ENCODE peak calls at places on chromosomes 4 and X, in ten cellular contexts. T, K, V, N, W, C, E, X, M and A are unnamed samples.

GRCh38 chr4:138749303-138749702 is 266.3 kb upstream of the NOCT start:
- DNase-seq in T (no peak), K (no peak), V (no peak), N (no peak), W (no peak), C (no peak), E (no peak), X (peak), M (no peak), A (no peak)

GRCh38 chrX:16484338-16484737 is 165.6 kb upstream of the S100G start:
- DNase-seq in T (no peak), K (no peak), V (no peak), N (no peak), W (no peak), C (no peak), E (peak), X (peak), M (peak), A (no peak)

GRCh38 chrX:151488677-151489076 is 74.8 kb upstream of the PASD1 start:
- DNase-seq in T (no peak), K (no peak), V (peak), N (no peak), W (no peak), C (no peak), E (no peak), X (peak), M (peak), A (no peak)

GRCh38 chr4:107736924-107737448 is 17.0 kb upstream of the PAPSS1 start:
- DNase-seq in T (peak), K (no peak), V (peak), N (no peak), W (no peak), C (no peak), E (no peak), X (peak), M (peak), A (no peak)

GRCh38 chrX:111597967-111598366 is 83.0 kb upstream of the ALG13 start:
- DNase-seq in T (no peak), K (no peak), V (no peak), N (no peak), W (no peak), C (no peak), E (no peak), X (no peak), M (no peak), A (no peak)

GRCh38 chr4:139458999-139459398 is 5.1 kb downstream of the RAB33B start:
- DNase-seq in T (no peak), K (no peak), V (no peak), N (no peak), W (no peak), C (no peak), E (no peak), X (peak), M (no peak), A (no peak)

GRCh38 chrX:22060451-22060940 is 28.4 kb downstream of the PHEX start:
- DNase-seq in T (no peak), K (no peak), V (no peak), N (no peak), W (no peak), C (no peak), E (no peak), X (peak), M (peak), A (no peak)

GRCh38 chrX:134801267-134801666 is 143.0 kb upstream of the PLAC1 start:
- DNase-seq in T (no peak), K (no peak), V (no peak), N (no peak), W (no peak), C (no peak), E (no peak), X (no peak), M (peak), A (no peak)

GRCh38 chr4:94676910-94677309 is 80.8 kb upstream of the BMPR1B start:
- DNase-seq in T (no peak), K (no peak), V (no peak), N (no peak), W (no peak), C (no peak), E (no peak), X (no peak), M (no peak), A (no peak)

GRCh38 chrX:2351321-2351720 is 149.5 kb downstream of the DHRSX start:
- DNase-seq in T (no peak), K (no peak), V (no peak), N (no peak), W (no peak), C (no peak), E (no peak), X (peak), M (no peak), A (no peak)

GRCh38 chr4:62398318-62398717 is 1198.2 kb downstream of the ADGRL3 start:
- DNase-seq in T (no peak), K (no peak), V (no peak), N (no peak), W (no peak), C (no peak), E (no peak), X (no peak), M (no peak), A (no peak)

GRCh38 chr4:73897380-73898136 is 28.4 kb downstream of the CXCL1 start:
- DNase-seq in T (no peak), K (no peak), V (no peak), N (no peak), W (no peak), C (no peak), E (no peak), X (no peak), M (no peak), A (no peak)

DNA sequence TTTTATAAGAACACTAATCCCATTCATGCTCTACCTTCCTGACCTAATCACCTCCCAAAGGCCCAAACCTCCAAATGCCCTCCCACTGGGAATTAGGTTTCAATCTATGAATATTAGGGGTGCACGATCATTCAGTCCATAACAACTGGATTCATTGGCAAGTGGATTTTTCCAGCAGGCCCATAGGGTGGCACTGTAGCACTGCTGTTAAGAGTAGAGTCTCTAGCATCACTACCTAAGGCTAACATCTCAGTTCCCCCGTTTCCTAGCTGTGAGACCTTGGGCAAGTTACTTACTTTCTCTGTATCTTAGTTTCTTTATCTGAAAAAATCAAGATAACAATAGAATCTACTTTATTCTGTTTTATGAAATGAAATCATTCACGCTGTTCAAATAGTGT is 315.8 kb downstream of the STIM2 start:
- DNase-seq in T (no peak), K (no peak), V (no peak), N (no peak), W (no peak), C (no peak), E (no peak), X (peak), M (peak), A (no peak)
- TF ChIP-seq CTCF in T (peak), K (peak), V (no peak), N (peak), W (no peak), C (peak), E (no peak), X (peak), M (peak), A (peak)

DNA sequence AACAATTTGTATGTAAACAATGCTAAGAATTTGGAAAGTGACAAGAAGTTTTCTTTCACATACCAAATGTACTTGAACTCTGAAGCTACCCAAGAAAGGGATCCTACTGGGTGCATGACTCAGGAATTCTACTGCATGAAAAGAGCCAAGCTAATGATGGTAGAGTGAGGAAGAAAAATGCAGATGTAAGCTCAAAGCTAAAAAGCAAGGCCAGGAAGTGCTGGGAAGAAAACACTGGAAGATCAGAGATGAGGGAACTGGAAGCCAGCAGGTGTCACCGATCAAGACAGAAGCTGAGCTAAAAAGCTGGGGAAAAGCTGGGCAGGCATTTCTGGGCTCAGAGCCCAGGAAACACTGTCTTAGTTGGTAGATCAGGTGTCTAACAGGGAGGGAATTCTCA is 449.1 kb downstream of the NKX6-1 start:
- DNase-seq in T (no peak), K (no peak), V (no peak), N (no peak), W (no peak), C (no peak), E (no peak), X (no peak), M (no peak), A (no peak)
- TF ChIP-seq CTCF in T (no peak), K (no peak), V (no peak), N (no peak), W (no peak), C (no peak), E (no peak), X (no peak), M (no peak), A (no peak)

DNA sequence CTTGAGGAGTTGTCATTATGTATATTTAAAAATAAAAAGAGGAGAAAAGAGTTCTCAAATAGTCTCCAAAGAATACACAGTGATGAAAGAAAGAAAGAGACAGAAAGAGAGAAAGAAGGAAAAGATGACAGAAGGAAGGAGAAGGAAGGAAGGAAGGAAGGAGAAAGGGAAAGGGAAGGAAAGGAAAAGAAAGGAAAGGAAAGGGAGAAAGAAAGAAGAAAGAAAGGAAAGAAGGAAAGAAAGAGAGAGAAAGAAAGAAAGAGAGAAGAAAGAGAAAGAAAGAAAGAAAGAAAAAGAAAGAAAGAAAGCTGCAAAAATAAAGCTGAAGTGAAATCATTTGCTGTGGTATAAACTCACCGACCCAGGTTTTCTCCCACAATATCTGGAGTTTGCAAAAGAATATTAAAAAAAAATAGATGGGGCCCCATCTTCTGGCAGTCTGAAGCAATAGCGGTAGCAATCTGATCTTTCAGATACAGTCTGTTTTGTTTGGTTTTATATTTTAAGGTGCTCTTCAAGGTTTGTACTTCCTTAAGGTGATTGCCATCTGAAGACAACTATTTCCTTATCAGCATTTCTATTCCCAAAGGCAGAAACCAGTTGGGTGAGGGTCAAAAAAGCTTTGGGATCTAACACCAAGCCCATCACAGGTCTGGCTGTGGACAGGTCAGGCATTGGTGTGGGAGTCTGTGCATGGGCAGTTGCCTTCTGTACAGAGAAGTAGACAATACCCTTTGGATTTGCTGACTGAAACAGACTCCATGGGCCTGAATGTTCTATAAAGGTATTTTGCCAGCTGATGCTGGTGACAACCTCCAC is 160.4 kb downstream of the CPEB2 start:
- DNase-seq in T (no peak), K (no peak), V (no peak), N (no peak), W (no peak), C (no peak), E (no peak), X (peak), M (peak), A (no peak)
- TF ChIP-seq CTCF in T (peak), K (peak), V (no peak), N (peak), W (no peak), C (no peak), E (peak), X (peak), M (peak), A (peak)

DNA sequence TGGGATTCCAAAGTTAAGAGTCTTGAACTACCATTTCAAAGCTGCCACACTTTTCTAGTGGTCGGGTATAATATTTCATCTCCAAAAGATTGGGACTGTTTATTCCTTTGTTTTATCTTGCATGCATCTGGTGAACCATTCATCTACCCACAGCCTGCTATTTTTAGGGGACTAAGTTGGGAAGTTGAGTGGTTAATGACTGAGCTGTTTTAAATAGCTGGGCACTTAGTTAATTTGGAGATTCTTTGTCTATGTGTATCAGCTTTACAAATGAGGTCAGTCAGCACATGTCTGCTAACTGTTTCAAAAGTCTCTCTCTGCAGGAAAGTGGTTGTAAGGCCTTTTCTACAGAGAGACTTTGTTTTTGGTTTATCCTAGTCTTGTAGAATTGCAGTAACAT is 8.1 kb downstream of the BMP2K start:
- DNase-seq in T (no peak), K (no peak), V (no peak), N (no peak), W (no peak), C (no peak), E (no peak), X (peak), M (peak), A (no peak)
- TF ChIP-seq CTCF in T (no peak), K (no peak), V (no peak), N (no peak), W (no peak), C (no peak), E (no peak), X (no peak), M (no peak), A (no peak)

DNA sequence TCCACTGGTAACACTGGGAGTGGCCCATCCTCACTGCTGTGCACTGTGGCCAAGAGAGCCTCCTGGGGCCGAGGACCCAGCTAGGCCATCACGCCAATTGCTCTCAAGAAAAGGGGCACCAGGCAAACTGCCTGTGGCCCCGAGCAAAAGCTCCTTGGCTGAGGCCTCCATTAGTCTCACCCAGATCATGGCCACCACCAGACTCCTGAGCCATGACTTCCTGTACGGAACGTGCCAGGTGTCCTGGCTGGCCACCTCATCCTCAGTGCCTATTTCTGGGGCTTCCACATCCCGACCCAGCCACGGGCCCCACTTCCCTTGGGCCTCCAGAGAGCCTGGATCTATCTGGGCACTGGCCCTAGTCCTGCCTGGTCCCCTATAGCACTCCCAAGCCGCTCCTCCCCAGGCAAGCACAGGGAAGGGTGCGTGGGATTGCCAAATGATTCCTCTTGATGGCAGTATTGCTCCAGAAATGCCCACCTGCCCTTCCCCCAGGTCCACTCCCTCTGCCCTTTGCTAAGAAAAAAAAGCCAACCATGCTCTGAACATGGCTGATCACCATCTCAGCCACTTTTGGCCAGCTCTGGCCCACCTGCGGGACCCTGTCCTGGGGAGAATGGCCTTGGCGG is 212.6 kb upstream of the AGTR2 start:
- DNase-seq in T (no peak), K (no peak), V (no peak), N (no peak), W (no peak), C (no peak), E (no peak), X (no peak), M (peak), A (no peak)
- TF ChIP-seq CTCF in T (peak), K (no peak), V (no peak), N (no peak), W (no peak), C (no peak), E (no peak), X (no peak), M (no peak), A (no peak)

DNA sequence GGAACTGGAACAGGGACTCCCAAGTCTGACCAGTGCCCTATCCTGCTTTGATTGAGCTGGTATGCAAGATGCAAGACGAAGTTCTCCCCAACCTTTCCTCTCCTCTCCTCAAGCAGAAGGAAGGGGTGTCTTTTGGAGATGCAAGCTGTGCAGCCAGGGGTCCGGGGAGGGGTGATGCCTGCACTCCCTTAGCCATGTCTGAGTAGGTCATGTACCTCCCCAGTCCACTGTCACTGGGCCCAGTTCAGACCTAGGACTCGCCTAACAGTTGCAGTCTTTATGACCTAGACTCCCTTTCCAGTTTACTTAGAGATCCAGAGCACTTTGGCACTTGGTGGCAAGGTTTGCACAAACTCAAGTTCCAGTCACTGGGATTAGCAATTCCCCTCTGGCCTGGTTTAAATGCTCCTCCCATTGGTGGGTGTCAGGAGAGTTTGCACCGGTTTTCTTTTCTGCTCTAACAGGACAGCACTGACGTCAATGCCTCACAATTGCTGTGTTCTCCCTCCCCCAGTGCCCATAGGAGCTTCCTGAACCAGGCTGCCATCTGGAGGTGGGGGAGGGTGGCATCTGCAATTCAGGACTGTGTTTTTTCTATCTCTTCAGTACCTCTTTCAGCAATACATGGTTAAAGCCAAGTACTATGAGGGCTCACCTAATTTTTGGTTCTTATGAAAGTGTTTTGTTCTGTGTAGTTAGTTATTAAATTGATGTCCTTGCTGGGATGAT is 782.2 kb downstream of the ARAP2 start:
- DNase-seq in T (no peak), K (no peak), V (no peak), N (no peak), W (no peak), C (no peak), E (no peak), X (no peak), M (peak), A (peak)
- TF ChIP-seq CTCF in T (no peak), K (no peak), V (no peak), N (no peak), W (no peak), C (no peak), E (no peak), X (no peak), M (peak), A (no peak)

GRCh38 chr4:3445111-3445820 is 3.5 kb downstream of the HGFAC start:
- DNase-seq in T (no peak), K (peak), V (no peak), N (no peak), W (no peak), C (no peak), E (no peak), X (no peak), M (no peak), A (no peak)

GRCh38 chr4:3442959-3443749 is 1.4 kb downstream of the HGFAC start:
- DNase-seq in T (peak), K (peak), V (peak), N (no peak), W (peak), C (no peak), E (no peak), X (no peak), M (peak), A (no peak)

GRCh38 chr4:3442460-3442958 is 741 bp downstream of the HGFAC start:
- DNase-seq in T (no peak), K (no peak), V (no peak), N (no peak), W (no peak), C (no peak), E (no peak), X (no peak), M (no peak), A (no peak)

GRCh38 chr4:3444351-3445110 is 2.8 kb downstream of the HGFAC start:
- DNase-seq in T (no peak), K (peak), V (no peak), N (no peak), W (no peak), C (no peak), E (no peak), X (no peak), M (no peak), A (no peak)

GRCh38 chr4:3443750-3444309 is 2.1 kb downstream of the HGFAC start:
- DNase-seq in T (no peak), K (peak), V (no peak), N (no peak), W (no peak), C (no peak), E (no peak), X (no peak), M (no peak), A (no peak)
- TF ChIP-seq CTCF in T (no peak), K (no peak), V (peak), N (peak), W (peak), C (no peak), E (no peak), X (no peak), M (no peak), A (peak)

GRCh38 chr4:100508691-100509090 is 9.1 kb downstream of the EMCN start:
- DNase-seq in T (no peak), K (no peak), V (no peak), N (no peak), W (no peak), C (no peak), E (no peak), X (no peak), M (no peak), A (no peak)

GRCh38 chr4:100509386-100509785 is 8.4 kb downstream of the EMCN start:
- DNase-seq in T (no peak), K (no peak), V (no peak), N (no peak), W (no peak), C (no peak), E (no peak), X (no peak), M (no peak), A (no peak)

GRCh38 chr4:100504086-100504874 is 13.5 kb downstream of the EMCN start:
- DNase-seq in T (no peak), K (peak), V (no peak), N (no peak), W (no peak), C (no peak), E (no peak), X (no peak), M (no peak), A (no peak)
- TF ChIP-seq CTCF in T (peak), K (no peak), V (no peak), N (no peak), W (no peak), C (no peak), E (no peak), X (no peak), M (no peak), A (peak)